ENCODE peak calls at places on chromosomes 5 and 9, in four cellular contexts. D is IMR-90, U is HepG2, O is K562. L is an unnamed sample.

GRCh38 chr5:150645070-150645700 is 4.7 kb downstream of the SYNPO start:
- DNase-seq in O (no peak), U (no peak), D (peak), L (no peak)

GRCh38 chr5:171092194-171092593 is 216.9 kb upstream of the TLX3 start:
- DNase-seq in D (peak), U (no peak), O (no peak), L (peak)

GRCh38 chr5:111223790-111224560 is at the start of gene CAMK4:
- DNase-seq in O (peak), U (peak), D (peak), L (peak)

GRCh38 chr5:107997338-107997979 is 326.7 kb upstream of the EFNA5 start:
- DNase-seq in O (no peak), D (peak), U (no peak), L (no peak)

GRCh38 chr5:132947661-132948060 is 15.8 kb downstream of the AFF4 start:
- DNase-seq in D (peak), O (no peak), U (peak), L (no peak)

GRCh38 chr5:40551706-40552557 is 127.8 kb upstream of the PTGER4 start:
- DNase-seq in U (peak), O (no peak), D (peak), L (peak)

GRCh38 chr5:41835625-41836024 is 34.6 kb downstream of the OXCT1 start:
- DNase-seq in U (no peak), O (no peak), D (peak), L (peak)

GRCh38 chr5:173397531-173397930 is 69.3 kb upstream of the STC2 start:
- DNase-seq in D (no peak), O (no peak), U (no peak), L (no peak)

GRCh38 chr9:112439825-112440224 is 46.8 kb upstream of the KIAA1958 start:
- DNase-seq in U (no peak), D (no peak), O (no peak), L (no peak)

GRCh38 chr9:109408759-109409462 is 88.1 kb upstream of the EPB41L4B start:
- DNase-seq in O (no peak), U (no peak), D (peak), L (no peak)

DNA sequence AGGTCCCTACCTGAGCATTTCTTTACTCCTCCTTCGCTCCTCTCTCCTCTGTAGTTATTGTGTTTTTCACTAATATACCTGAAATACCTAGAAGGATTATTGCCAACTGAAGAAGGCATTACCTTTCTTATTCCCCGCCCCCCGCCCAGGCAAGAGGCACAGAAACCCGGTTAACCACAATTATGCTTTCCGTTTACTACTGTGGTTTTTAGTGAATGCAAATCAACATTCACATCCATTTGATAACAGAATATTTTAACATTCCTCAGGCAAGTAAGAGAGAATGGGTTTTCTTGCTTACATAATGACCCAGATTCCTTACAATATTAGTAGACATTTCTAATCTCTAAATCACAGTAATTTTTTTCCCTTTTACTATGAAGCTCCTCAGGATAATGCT is 137.0 kb downstream of the PCSK5 start:
- DNase-seq in U (no peak), D (peak), O (no peak), L (no peak)
- TF ChIP-seq MAZ in U (no peak), D (no peak), O (no peak), L (no peak)

GRCh38 chr5:123921193-123921592 is 409.2 kb downstream of the CSNK1G3 start:
- DNase-seq in U (no peak), D (no peak), O (no peak), L (no peak)

GRCh38 chr5:123914333-123914732 is 402.4 kb downstream of the CSNK1G3 start:
- DNase-seq in U (no peak), O (no peak), D (no peak), L (no peak)

GRCh38 chr5:123916331-123917121 is 404.5 kb downstream of the CSNK1G3 start:
- DNase-seq in D (peak), U (no peak), O (no peak), L (no peak)
- TF ChIP-seq MAZ in D (no peak), U (no peak), O (no peak), L (no peak)

DNA sequence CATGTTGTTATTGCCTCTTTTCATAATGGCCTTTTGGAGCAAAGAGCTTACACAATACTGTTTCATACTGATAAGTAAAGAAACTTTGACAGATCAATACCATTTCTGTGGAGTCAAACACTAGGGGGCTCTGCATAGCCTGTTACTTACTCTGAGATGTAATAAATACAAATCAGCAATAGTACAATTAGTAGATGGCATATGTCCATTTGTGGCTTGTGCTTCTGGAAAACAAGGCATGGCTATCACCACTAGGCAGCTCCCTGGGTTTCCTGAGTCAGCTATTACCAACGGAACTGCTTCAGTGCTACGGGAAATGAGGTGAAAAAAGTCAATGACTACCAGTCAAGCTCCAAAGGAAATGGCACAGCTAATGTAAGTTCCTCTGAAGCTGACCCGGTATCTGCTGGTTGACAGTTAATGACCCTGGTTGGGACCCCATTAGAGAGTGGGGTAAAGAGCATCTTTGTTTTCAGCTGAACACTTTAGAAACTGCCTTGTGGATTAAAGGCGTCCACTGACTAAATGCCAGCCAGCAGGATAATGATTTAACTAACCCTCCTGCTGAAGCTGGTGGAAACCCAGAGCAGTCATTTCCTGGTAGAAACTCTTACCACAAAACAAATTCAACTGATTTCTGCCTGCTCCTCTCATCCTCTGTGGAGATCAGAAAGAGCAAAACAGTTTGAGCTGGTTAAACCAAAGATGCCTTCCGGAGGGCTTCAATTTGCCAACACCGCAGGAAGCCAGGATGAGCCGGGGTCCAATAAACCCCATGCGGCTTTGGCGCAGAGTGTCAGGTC is 69.0 kb upstream of the FAM169A start:
- DNase-seq in U (peak), O (peak), D (peak), L (no peak)
- TF ChIP-seq MAZ in U (no peak), O (no peak), D (no peak), L (no peak)

DNA sequence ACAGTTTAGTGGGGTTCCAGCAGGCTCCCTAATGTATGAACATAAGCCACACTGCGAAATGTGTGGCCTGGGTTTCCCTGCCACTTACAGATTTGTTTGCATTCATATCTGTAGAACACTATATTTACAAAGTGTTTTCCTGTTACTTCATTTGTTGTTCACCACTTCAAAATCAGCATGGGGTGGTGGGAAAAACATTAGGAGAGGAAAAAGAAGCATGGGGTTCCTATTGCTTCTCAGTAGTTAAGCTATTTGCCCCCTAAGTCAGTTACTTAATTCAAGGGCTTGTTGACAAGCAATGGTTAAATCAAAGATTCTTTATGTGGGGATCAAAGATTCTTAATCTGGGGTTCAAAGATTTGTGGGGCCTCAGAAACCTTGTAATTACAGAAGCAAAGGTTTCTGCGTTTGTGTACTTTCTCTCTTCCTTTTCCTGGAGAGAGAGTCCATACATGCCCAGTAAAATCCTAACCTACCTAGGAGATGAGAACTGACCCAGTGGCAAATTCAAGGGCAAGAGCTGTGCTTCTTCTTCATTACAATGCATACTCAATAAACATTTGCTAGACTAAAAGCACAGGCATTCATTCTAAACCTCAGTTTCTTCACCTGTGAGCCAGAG is 27.0 kb downstream of the ZNF608 start:
- DNase-seq in U (no peak), O (no peak), D (no peak), L (no peak)
- TF ChIP-seq MAZ in U (no peak), O (no peak), D (no peak), L (no peak)

DNA sequence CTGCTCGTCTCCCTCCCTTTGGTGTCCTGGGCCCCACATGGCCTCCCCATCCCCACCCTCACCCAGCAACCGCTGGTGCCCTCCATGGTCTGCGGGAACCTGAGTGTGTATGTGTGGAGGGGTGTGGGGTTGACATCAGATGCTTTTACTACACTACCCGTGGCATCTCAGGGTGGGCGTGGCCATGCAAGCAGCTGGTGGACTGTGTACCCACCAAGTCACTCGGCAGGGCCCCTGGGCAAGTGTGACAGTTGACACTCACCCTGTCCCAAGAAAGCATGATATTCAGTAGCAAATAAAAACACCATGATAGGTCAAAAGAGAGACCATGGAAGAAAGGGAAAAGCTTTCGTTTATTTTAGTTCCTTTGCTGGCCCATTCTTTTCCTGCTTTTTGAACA is 7.4 kb upstream of the NXNL2 start:
- DNase-seq in U (no peak), D (no peak), O (no peak), L (no peak)
- TF ChIP-seq MAZ in U (no peak), D (no peak), O (no peak), L (no peak)

DNA sequence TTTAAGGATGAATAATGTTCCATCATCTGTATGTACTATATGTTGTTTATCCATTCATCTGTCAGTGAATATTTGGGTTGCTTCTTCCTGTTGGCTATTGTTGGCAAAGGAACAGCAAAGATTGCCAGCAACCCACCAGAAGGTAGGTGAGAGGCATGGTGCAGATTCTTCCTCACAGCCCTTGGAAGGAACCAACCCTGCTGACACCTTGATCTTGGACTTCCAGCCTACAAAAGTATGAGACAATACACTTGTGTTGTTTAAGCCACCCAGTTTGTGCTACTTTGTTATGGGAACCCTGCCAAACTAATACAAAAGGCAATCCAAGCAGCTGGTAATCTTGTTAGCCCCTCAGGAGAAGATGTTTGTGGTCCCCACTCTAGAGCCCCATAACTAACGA is 122.0 kb downstream of the CARTPT start:
- DNase-seq in O (no peak), U (no peak), D (no peak), L (no peak)
- TF ChIP-seq MAZ in O (no peak), U (no peak), D (no peak), L (no peak)

GRCh38 chr5:57680686-57681085 is 198.1 kb upstream of the ACTBL2 start:
- DNase-seq in O (no peak), U (no peak), D (no peak), L (no peak)

GRCh38 chr5:57684299-57684702 is 201.7 kb upstream of the ACTBL2 start:
- DNase-seq in O (peak), D (no peak), U (no peak), L (no peak)

GRCh38 chr5:57685866-57686265 is 203.3 kb upstream of the ACTBL2 start:
- DNase-seq in D (no peak), O (no peak), U (no peak), L (no peak)

GRCh38 chr5:57683036-57683600 is 200.5 kb upstream of the ACTBL2 start:
- DNase-seq in D (peak), O (no peak), U (no peak), L (no peak)

DNA sequence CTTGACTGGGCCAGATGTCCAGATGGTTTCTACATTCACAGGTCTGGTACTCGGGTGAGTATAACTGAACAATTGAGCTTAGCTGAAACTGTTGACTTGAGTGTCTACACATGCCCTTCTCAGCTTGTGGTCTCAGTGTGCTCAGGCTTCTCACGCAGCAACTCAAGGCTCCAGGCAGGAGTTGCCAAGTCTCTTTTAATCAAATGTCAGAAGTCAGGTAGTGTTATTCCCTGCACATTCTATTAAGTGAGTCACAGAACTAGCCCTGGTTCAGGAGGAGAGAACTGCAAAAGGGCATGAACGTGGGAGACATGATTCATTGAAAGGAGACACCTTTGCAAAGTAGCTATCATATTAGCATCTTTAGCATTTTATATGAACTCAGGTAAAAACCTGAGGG is 199.3 kb upstream of the ACTBL2 start:
- DNase-seq in O (no peak), D (peak), U (no peak), L (no peak)
- TF ChIP-seq MAZ in O (no peak), D (no peak), U (no peak), L (no peak)

GRCh38 chr5:180595381-180596114 is 4.2 kb upstream of the SCGB3A1 start:
- DNase-seq in O (no peak), D (no peak), U (no peak), L (no peak)
- TF ChIP-seq MAZ in O (no peak), D (no peak), U (no peak), L (no peak)

GRCh38 chr5:14807471-14807870 is 64.1 kb downstream of the ANKH start:
- DNase-seq in O (no peak), U (no peak), D (no peak), L (no peak)
- TF ChIP-seq MAZ in O (no peak), U (no peak), D (no peak), L (no peak)

GRCh38 chr5:16815432-16815831 is 120.7 kb downstream of the MYO10 start:
- DNase-seq in O (no peak), U (no peak), D (no peak), L (no peak)
- TF ChIP-seq MAZ in O (no peak), U (no peak), D (no peak), L (no peak)